ENCODE peak calls at places on chromosomes 12 and 14, in four cellular contexts. Y is HepG2, V is H1, I is GM12878. E is an unnamed sample.

GRCh38 chr12:67223225-67223624 is 45.9 kb upstream of the CAND1 start:
- DNase-seq in I (no peak), V (no peak), Y (no peak), E (no peak)

GRCh38 chr12:112226768-112227167 is 101.4 kb downstream of the TRAFD1 start:
- DNase-seq in I (no peak), Y (no peak), V (no peak), E (no peak)

GRCh38 chr12:132533584-132533958 is 43.6 kb downstream of the FBRSL1 start:
- DNase-seq in I (no peak), V (no peak), Y (no peak), E (no peak)

GRCh38 chr12:127245437-127245836 is 1021.5 kb upstream of the TMEM132C start:
- DNase-seq in I (no peak), Y (no peak), V (no peak), E (no peak)

GRCh38 chr12:103114296-103115055 is 157.0 kb downstream of the ASCL1 start:
- DNase-seq in V (no peak), Y (no peak), I (peak), E (no peak)

GRCh38 chr14:64680013-64680674 is 24.1 kb upstream of the PLEKHG3 start:
- DNase-seq in I (no peak), V (no peak), Y (no peak), E (no peak)

GRCh38 chr12:13069380-13069779 is 25.2 kb downstream of the FAM234B start:
- DNase-seq in I (no peak), V (no peak), Y (no peak), E (no peak)

GRCh38 chr14:104665663-104666522 is 23.5 kb upstream of the INF2 start:
- DNase-seq in Y (peak), V (no peak), I (no peak), E (no peak)

GRCh38 chr14:91349481-91350074 is 68.0 kb downstream of the CCDC88C start:
- DNase-seq in I (peak), Y (no peak), V (no peak), E (no peak)

GRCh38 chr12:32854716-32855115 is 41.9 kb downstream of the PKP2 start:
- DNase-seq in Y (no peak), I (no peak), V (no peak), E (no peak)

GRCh38 chr12:24979286-24979685 is 30.4 kb upstream of the BCAT1 start:
- DNase-seq in V (no peak), I (no peak), Y (no peak), E (no peak)

GRCh38 chr14:51328942-51329350 is 88.9 kb downstream of the TMX1 start:
- DNase-seq in I (no peak), Y (no peak), V (no peak), E (no peak)

GRCh38 chr12:3073438-3074255 is 3.5 kb upstream of the TSPAN9 start:
- DNase-seq in I (peak), V (peak), Y (peak), E (peak)

GRCh38 chr12:94134226-94134795 is 14.1 kb upstream of the PLXNC1 start:
- DNase-seq in I (no peak), V (no peak), Y (peak), E (no peak)

GRCh38 chr12:40204337-40204736 is 20.5 kb upstream of the LRRK2 start:
- DNase-seq in V (no peak), Y (no peak), I (no peak), E (no peak)

GRCh38 chr12:75389061-75389460 is 1.8 kb upstream of the GLIPR1L2 start:
- DNase-seq in V (no peak), I (no peak), Y (no peak), E (no peak)

GRCh38 chr12:32273712-32274111 is 125.6 kb upstream of the FGD4 start:
- DNase-seq in V (peak), Y (no peak), I (no peak), E (no peak)

GRCh38 chr12:2678416-2678815 is 116.4 kb upstream of the FKBP4 start:
- DNase-seq in I (no peak), V (no peak), Y (no peak), E (no peak)

GRCh38 chr14:97517566-97518234 is 720.5 kb downstream of the VRK1 start:
- DNase-seq in I (no peak), V (no peak), Y (no peak), E (no peak)

GRCh38 chr14:29955087-29955486 is 27.4 kb upstream of the PRKD1 start:
- DNase-seq in V (no peak), Y (no peak), I (no peak), E (no peak)

GRCh38 chr14:69459122-69459521 is 25.4 kb upstream of the PLEKHD1 start:
- DNase-seq in V (no peak), Y (no peak), I (no peak), E (no peak)

GRCh38 chr14:93984987-93985410 is 8.6 kb upstream of the ASB2 start:
- DNase-seq in I (no peak), V (peak), Y (peak), E (peak)

GRCh38 chr12:88298761-88299242 is 156.7 kb downstream of the TMTC3 start:
- DNase-seq in I (peak), Y (no peak), V (no peak), E (no peak)

GRCh38 chr12:88037770-88038169 is 8.6 kb upstream of the C12orf50 start:
- DNase-seq in V (no peak), Y (no peak), I (no peak), E (no peak)

GRCh38 chr12:107223816-107224215 is 130.5 kb upstream of the CRY1 start:
- DNase-seq in Y (no peak), V (no peak), I (no peak), E (no peak)

GRCh38 chr12:75635606-75636444 is 124.4 kb upstream of the KRR1 start:
- DNase-seq in I (no peak), V (no peak), Y (peak), E (no peak)

GRCh38 chr14:69355955-69356321 is 42.2 kb downstream of the ERH start:
- DNase-seq in Y (no peak), V (no peak), I (no peak), E (no peak)

GRCh38 chr12:126055521-126055920 is 990.3 kb downstream of the AACS start:
- DNase-seq in V (no peak), I (no peak), Y (no peak), E (no peak)

GRCh38 chr12:28899951-28900350 is 249.1 kb upstream of the FAR2 start:
- DNase-seq in I (no peak), Y (no peak), V (no peak), E (no peak)

GRCh38 chr14:76937181-76938091 is 91.1 kb downstream of the IRF2BPL start:
- DNase-seq in Y (no peak), I (no peak), V (no peak), E (no peak)

GRCh38 chr12:6827437-6827894 is 741 bp upstream of the P3H3 start:
- DNase-seq in V (peak), Y (peak), I (no peak), E (peak)
- H3K4me3 ChIP-seq in V (peak), Y (peak), I (no peak), E (peak)

GRCh38 chr12:131194166-131194565 is 240.5 kb downstream of the ADGRD1 start:
- DNase-seq in V (no peak), I (no peak), Y (no peak), E (no peak)
- TF ChIP-seq SUZ12 in V (no peak), I (no peak), Y (no peak), E (no peak)

GRCh38 chr14:21525571-21525970 is 575 bp downstream of the SALL2 start:
- DNase-seq in I (no peak), V (no peak), Y (no peak), E (no peak)

GRCh38 chr14:21524575-21525518 is 1.3 kb downstream of the SALL2 start:
- DNase-seq in Y (no peak), V (no peak), I (no peak), E (no peak)

GRCh38 chr14:21526672-21527319 is 650 bp upstream of the SALL2 start:
- DNase-seq in Y (no peak), I (no peak), V (peak), E (peak)

GRCh38 chr14:21527320-21527679 is 1.2 kb upstream of the SALL2 start:
- DNase-seq in Y (no peak), I (no peak), V (no peak), E (no peak)

DNA sequence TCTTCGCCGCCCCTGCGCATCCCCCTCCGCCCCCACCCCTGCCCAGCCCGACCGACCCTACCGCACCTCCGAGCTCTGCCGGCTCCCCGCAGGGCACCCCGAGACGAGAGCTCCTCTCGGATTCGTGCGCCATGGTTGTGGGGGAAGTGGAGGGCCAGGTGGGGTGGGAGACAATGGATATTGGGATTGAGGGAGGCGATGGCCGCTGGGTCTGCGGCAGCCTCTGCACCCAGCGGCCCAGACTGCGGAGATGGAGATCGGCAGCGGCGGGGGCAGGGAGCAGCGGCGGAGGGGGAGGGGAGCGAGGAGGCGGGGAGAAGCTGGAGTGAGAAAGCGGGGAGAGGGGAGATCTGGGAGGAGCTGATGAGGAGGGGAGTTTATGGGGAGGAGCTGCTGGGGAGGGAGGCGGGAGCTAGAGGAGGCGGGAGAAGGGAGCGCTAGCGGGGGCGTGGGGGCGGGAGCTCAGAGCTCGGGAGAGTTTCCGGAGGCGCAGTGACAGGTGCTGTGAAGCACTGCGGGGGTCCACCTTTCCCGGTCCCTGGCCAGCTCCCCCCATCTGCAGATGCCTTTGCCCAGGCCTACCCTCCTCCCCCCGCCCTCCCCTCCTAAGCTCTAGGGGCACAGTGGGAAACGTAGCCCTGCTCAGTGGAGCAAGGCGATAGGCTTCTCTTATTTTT is at the start of gene SALL2:
- DNase-seq in V (peak), I (peak), Y (peak), E (peak)
- H3K4me3 ChIP-seq in V (peak), I (peak), Y (peak), E (peak)

GRCh38 chr12:63894132-63894531 is 49.6 kb downstream of the SRGAP1 start:
- DNase-seq in V (no peak), Y (no peak), I (no peak), E (no peak)

GRCh38 chr12:63893170-63893569 is 48.7 kb downstream of the SRGAP1 start:
- DNase-seq in Y (no peak), V (no peak), I (no peak), E (peak)

GRCh38 chr12:63885401-63885800 is 40.9 kb downstream of the SRGAP1 start:
- DNase-seq in V (no peak), I (no peak), Y (no peak), E (no peak)

GRCh38 chr12:63889236-63889635 is 44.7 kb downstream of the SRGAP1 start:
- DNase-seq in I (no peak), V (no peak), Y (no peak), E (no peak)

GRCh38 chr12:63889721-63890509 is 45.4 kb downstream of the SRGAP1 start:
- DNase-seq in V (no peak), I (no peak), Y (peak), E (no peak)
- TF ChIP-seq SUZ12 in V (no peak), I (no peak), Y (no peak), E (no peak)

GRCh38 chr12:7016958-7017571 is 1.2 kb downstream of the LPCAT3 start:
- DNase-seq in I (no peak), V (no peak), Y (no peak), E (no peak)
- H3K4me3 ChIP-seq in I (peak), V (peak), Y (peak), E (peak)

DNA sequence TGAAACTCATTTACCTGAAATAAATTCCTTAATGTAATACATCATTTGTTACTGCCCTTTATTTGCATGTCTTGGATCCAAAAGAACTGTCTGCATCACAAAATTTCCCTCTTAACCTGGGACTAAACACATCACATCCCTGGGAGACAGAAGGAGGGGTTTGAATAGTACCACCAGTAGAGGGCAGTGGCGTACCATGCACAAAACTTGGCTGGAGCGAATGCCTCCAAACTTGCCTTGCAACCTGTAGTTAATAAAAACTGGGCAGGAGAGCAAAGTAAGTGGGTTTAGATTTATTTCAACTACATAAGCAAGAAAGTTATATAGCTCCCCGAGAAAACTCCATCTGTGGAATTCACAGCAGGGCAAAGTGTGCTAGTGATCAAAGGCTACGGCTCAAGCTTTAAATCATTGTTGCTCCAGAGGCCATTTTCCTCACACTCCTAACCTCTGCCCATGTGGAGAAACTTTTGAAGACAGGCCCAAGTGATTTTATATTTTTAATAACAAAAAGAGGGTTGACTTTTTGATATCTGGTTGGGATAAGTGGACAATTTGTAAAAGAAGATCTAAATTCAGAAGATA is 1176.7 kb upstream of the SEL1L start:
- DNase-seq in Y (peak), I (peak), V (peak), E (peak)
- TF ChIP-seq SUZ12 in Y (no peak), I (no peak), V (no peak), E (no peak)

GRCh38 chr14:55028476-55028875 is 1.4 kb downstream of the SOCS4 start:
- DNase-seq in V (no peak), Y (no peak), I (no peak), E (no peak)
- H3K4me3 ChIP-seq in V (peak), Y (peak), I (peak), E (peak)

GRCh38 chr12:15212877-15213276 is 8.3 kb downstream of the RERG start:
- DNase-seq in I (no peak), Y (no peak), V (no peak), E (no peak)
- TF ChIP-seq SUZ12 in I (no peak), Y (no peak), V (no peak), E (no peak)

DNA sequence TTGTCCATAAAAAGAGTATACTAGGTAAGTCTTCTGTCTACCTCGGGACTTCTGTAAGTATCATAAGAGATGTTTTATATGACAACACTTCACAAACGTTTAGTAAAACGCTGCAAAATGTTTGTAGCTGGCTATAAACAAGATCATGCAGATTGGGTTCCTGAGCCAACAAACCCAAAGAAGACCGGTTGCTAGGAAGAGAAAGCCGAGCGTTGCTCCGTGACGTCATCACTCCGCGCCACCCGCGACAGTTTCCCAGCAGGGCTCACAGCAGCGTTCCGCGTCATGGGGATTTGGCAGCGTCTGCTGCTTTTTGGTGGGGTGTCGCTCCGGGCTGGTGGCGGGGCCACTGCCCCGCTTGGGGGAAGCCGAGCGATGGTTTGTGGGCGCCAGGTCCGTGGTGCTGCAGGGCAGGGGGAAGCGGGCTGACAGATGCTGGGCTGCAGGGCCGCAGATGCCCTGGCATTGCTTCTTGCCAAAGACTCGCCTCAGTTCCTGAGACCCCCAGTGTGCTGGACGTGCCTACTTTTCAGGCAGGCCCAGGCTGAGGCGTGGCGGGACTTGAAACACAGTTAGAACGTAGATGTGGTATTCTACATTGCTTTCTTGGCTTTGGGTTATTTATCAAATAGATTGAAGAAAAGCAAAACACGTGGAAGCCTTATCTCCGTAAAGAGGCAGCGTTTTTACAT is at the start of gene NUBPL:
- DNase-seq in I (peak), Y (peak), V (peak), E (peak)
- H3K4me3 ChIP-seq in I (peak), Y (peak), V (peak), E (peak)

GRCh38 chr12:121799842-121800693 is 3.7 kb upstream of the SETD1B start:
- DNase-seq in I (no peak), V (no peak), Y (peak), E (no peak)

GRCh38 chr12:121798807-121799174 is 5.0 kb upstream of the SETD1B start:
- DNase-seq in I (no peak), V (no peak), Y (no peak), E (no peak)

GRCh38 chr12:121797937-121798801 is 4.7 kb upstream of the RHOF start:
- DNase-seq in V (no peak), Y (no peak), I (no peak), E (no peak)

GRCh38 chr12:121800694-121801600 is 2.9 kb upstream of the SETD1B start:
- DNase-seq in Y (no peak), I (no peak), V (no peak), E (no peak)

DNA sequence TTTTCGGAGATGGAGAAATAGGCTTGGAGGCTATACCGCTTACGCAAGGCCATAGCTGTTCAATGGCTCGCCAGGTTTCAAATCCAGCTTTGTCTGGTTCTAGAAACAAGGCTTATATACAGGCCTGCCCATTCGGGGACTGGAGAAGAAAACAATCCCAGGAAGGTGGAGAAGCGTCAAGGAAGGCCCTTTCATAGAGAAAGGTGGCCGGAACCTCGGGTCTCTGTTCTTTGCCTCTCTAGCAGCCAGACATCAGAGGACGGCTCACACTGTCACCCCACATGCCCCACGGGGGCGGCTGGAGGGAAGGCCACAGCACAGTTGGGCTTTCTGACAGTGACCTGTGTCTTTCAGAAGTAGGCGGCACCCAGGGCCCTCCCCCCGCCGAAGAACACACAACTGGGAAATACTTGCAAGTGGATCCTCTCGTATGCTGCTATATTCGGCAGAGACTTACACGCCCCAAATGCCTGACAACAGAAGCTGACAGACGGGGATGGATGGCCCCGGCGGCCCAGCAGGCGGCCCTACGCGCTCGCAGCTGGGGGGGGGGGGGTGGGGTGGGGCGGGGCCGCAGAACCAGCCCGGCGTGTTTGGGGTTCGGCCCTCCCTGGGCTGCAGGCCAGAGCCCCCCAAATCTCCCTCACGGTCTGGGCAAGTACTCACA is 4.5 kb upstream of the SETD1B start:
- DNase-seq in Y (peak), V (no peak), I (no peak), E (no peak)
- TF ChIP-seq SUZ12 in Y (no peak), V (no peak), I (no peak), E (no peak)

E was measured in NT2/D1.